ENCODE peak calls at places on chromosomes 12 and 14, in eight cellular contexts. H is HL-60; C is kidney epithelial cell; W is tibial nerve; D is CD8-positive, alpha-beta T cell; F is left ventricle myocardium inferior; I is right atrium auricular region; T is A549. O is an unnamed sample.

GRCh38 chr14:90567991-90568390 is 171.2 kb downstream of the CALM1 start:
- DNase-seq in H (no peak), C (no peak), W (no peak), D (no peak), F (no peak), I (no peak), T (no peak), O (no peak)

GRCh38 chr12:55727643-55728184 is 1.1 kb downstream of the CD63 start:
- DNase-seq in H (no peak), C (no peak), W (peak; percentile 75), D (no peak), F (peak; percentile 63), I (no peak), T (peak; percentile 46), O (no peak)

GRCh38 chr14:69270795-69271708 is 11.1 kb downstream of the GALNT16 start:
- DNase-seq in H (no peak), C (no peak), W (no peak), D (no peak), F (peak; percentile 37), I (no peak), T (no peak), O (no peak)

GRCh38 chr14:71693373-71693772 is 238.9 kb upstream of the RGS6 start:
- DNase-seq in H (no peak), C (no peak), W (no peak), D (no peak), F (no peak), I (no peak), T (no peak), O (no peak)

GRCh38 chr12:34625116-34625515 is 602.8 kb downstream of the ALG10 start:
- DNase-seq in H (peak; percentile 4), C (no peak), W (no peak), D (no peak), F (no peak), I (no peak), T (no peak), O (no peak)

GRCh38 chr12:49930515-49931288 is 19.8 kb upstream of the AQP2 start:
- DNase-seq in H (no peak), C (peak; percentile 47), W (no peak), D (no peak), F (no peak), I (no peak), T (no peak), O (peak; percentile 31)

GRCh38 chr14:82755923-82756322 is 1222.3 kb upstream of the SEL1L start:
- DNase-seq in H (no peak), C (no peak), W (no peak), D (no peak), F (no peak), I (no peak), T (no peak), O (no peak)

GRCh38 chr12:130351331-130351730 is 13.6 kb downstream of the PIWIL1 start:
- DNase-seq in H (no peak), C (no peak), W (no peak), D (no peak), F (no peak), I (no peak), T (no peak), O (no peak)

GRCh38 chr14:26735811-26736210 is 138.0 kb upstream of the NOVA1 start:
- DNase-seq in H (no peak), C (no peak), W (no peak), D (no peak), F (no peak), I (no peak), T (no peak), O (no peak)

GRCh38 chr14:26729851-26730250 is 132.0 kb upstream of the NOVA1 start:
- DNase-seq in H (no peak), C (no peak), W (no peak), D (no peak), F (no peak), I (no peak), T (no peak), O (no peak)

DNA sequence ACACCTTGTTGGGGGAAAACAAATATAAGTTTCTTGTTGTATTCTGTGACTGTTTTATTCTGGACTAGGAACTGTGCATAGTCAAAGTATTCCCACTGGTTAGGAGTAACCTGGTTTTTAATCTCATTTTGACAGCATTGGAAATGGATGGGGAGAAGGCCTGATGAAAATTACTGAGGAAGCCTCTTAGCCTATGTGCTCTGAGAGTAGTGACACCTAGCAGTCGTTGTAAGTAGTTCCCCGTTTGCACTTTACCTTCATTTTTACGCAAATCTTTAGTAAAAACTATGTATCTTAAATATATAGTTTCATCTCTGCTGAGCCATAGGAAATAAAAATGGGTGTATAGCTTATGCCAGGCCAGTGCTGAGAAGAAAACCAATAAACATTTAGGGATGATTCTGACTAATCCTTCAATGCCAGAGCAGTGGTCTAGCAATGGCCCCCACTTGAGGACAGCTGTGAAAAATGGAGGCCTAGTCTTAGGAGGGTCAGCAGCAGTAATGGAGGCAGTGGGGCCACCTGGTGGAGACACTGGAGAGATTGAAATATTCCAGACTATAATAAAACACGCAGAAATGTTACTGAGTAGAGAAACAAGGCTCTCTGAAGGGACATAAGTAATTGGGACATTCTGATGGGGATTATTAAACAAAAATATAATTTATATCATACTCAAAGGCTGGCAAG is 133.2 kb upstream of the NOVA1 start:
- DNase-seq in H (no peak), C (no peak), W (no peak), D (no peak), F (no peak), I (no peak), T (no peak), O (no peak)
- TF ChIP-seq CTCF in H (no peak), C (peak; percentile 52), W (no peak), D (no peak), F (peak; percentile 22), I (no peak), T (peak; percentile 24), O (peak; percentile 79)

DNA sequence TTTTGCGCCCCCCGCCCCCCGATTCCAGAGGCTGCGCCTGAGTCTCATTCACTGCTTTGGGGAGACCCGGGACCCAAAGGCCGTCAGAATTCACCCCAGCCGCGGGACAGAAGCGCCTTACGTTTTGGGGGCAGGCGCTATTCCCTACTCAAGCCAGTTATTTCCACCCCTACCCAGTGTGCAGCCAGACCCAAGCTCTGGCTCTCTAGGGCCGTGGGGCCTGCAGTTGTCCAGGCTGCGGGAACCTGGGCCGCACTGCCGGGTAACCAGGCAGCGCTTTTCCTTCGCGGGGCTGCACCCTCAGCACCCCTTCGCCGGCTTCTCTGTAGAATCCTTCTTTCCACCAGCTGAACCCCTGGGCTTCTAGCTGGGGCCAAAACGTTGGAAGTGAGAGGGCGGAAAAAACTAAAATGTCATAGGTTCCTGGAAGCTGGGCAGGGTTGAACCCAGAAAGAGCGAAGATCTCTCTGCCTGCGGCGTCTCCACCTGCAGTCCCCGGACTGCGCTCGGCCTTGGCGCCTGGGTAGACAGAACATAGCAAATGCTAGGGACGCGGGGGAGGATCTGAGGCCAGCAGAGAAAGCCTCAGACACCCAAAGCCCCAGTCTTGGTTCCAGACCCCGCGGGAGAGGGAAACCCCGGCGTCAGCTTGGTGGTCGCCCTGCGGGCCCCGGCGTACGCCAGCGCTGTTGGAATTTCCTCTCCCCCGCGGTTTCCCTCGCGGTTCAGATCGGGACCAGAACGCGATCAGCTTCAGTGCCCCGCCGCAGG is 18.4 kb downstream of the TBX3 start:
- DNase-seq in H (no peak), C (no peak), W (no peak), D (no peak), F (no peak), I (no peak), T (no peak), O (no peak)
- H3K4me3 ChIP-seq in H (no peak overlapping the region), C (no peak overlapping the region), W (no peak overlapping the region), D (no peak overlapping the region), F (peak overlapping the region; percentile 37), I (no peak overlapping the region), T (no peak overlapping the region), O (no peak overlapping the region)

GRCh38 chr12:57765698-57766463 is 997 bp downstream of the CYP27B1 start:
- DNase-seq in H (no peak), C (no peak), W (no peak), D (no peak), F (no peak), I (no peak), T (no peak), O (no peak)

GRCh38 chr12:57767876-57768275 is 998 bp upstream of the CYP27B1 start:
- DNase-seq in H (no peak), C (no peak), W (no peak), D (no peak), F (no peak), I (no peak), T (no peak), O (no peak)

GRCh38 chr12:57765003-57765697 is 1.7 kb downstream of the CYP27B1 start:
- DNase-seq in H (peak; percentile 34), C (no peak), W (no peak), D (peak; percentile 66), F (peak; percentile 34), I (no peak), T (peak; percentile 70), O (no peak)

GRCh38 chr12:57767317-57767716 is 439 bp upstream of the CYP27B1 start:
- DNase-seq in H (no peak), C (no peak), W (no peak), D (no peak), F (no peak), I (no peak), T (no peak), O (no peak)

DNA sequence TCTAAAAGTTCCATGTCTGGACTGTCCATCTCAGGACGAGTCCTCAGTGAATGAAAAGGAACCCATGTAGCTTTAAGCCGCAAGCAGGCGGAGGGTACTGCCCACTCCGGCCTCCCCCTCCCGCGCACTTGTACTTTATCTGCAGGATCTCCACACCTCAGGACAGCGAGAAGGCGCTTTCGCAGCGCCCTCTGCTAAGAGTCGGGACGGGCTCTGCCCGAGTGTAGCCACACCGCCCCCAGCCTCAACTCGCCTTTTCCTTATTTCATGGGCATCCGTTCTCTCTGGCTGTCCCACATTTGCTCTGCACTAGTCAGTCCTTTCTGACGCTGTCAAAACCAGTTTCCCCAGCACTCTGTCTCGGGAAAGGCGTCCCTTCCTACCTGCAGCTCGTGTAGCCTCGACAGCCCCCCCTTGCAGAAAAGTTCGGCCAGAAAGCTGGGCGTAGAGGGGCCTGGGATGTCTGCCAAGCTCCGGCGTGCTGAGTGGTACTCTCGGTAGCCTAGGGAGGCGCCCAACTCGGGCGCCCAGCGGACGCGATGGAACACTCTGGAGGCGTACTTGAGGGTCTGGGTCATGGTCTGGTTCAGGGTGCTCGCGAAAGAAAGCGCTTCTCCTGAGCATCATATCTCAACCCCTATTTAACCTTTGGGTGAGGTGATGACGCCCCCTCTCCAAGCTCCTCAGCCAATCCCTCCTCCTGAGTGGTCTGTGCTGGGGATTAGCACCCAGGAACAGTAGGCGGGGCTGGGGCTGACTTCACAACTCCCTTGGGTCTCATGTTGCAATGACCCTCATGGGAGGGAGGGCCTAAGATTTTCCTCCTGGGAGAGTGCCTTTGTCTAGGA is at the start of gene CYP27B1:
- DNase-seq in H (no peak), C (no peak), W (no peak), D (no peak), F (peak; percentile 30), I (no peak), T (no peak), O (no peak)
- TF ChIP-seq CTCF in H (no peak), C (no peak), W (no peak), D (no peak), F (no peak), I (no peak), T (no peak), O (no peak)

GRCh38 chr12:53051058-53051880 is 1.4 kb downstream of the TNS2 start:
- DNase-seq in H (no peak), C (no peak), W (peak; percentile 85), D (no peak), F (peak; percentile 83), I (peak; percentile 94), T (no peak), O (peak; percentile 56)

GRCh38 chr12:53048780-53049401 is 974 bp upstream of the TNS2 start:
- DNase-seq in H (no peak), C (no peak), W (peak; percentile 68), D (no peak), F (peak; percentile 86), I (no peak), T (no peak), O (no peak)

GRCh38 chr12:53050426-53051057 is 677 bp downstream of the TNS2 start:
- DNase-seq in H (no peak), C (no peak), W (peak; percentile 15), D (no peak), F (no peak), I (no peak), T (no peak), O (no peak)

GRCh38 chr12:53048033-53048779 is 1.7 kb upstream of the TNS2 start:
- DNase-seq in H (no peak), C (no peak), W (peak; percentile 31), D (no peak), F (peak; percentile 81), I (no peak), T (peak; percentile 55), O (no peak)

GRCh38 chr12:53049582-53050318 is at the start of gene TNS2:
- DNase-seq in H (no peak), C (no peak), W (peak; percentile 90), D (no peak), F (peak; percentile 89), I (peak; percentile 95), T (no peak), O (no peak)
- H3K4me3 ChIP-seq in H (no peak within 1 kb of the TSS), C (peak within 1 kb of the TSS; percentile 32), W (peak within 1 kb of the TSS; percentile 89), D (no peak within 1 kb of the TSS), F (peak within 1 kb of the TSS; percentile 87), I (peak within 1 kb of the TSS; percentile 74), T (peak within 1 kb of the TSS; percentile 57), O (peak within 1 kb of the TSS; percentile 73)